ENCODE peak calls at places on chromosomes 12 and 14, in eight cellular contexts. Y is lower leg skin, S is left lung, X is RWPE1, Z is mucosa of descending colon, L is Calu3, C is nephron progenitor cell, R is upper lobe of right lung. O is an unnamed sample.

GRCh38 chr14:96661244-96661969 is 135.8 kb upstream of the VRK1 start:
- DNase-seq in Y (no peak), S (no peak), X (no peak), Z (no peak), L (no peak), C (no peak), R (no peak), O (no peak)

GRCh38 chr12:25783566-25783965 is 174.9 kb upstream of the RASSF8 start:
- DNase-seq in Y (no peak), S (no peak), X (no peak), Z (no peak), L (no peak), C (no peak), R (no peak), O (no peak)

GRCh38 chr14:105261781-105262180 is 13.4 kb downstream of the BTBD6 start:
- DNase-seq in Y (no peak), S (peak; percentile 74), X (no peak), Z (no peak), L (no peak), C (no peak), R (peak; percentile 57), O (no peak)

GRCh38 chr12:95504140-95504539 is 30.2 kb downstream of the METAP2 start:
- DNase-seq in Y (no peak), S (no peak), X (no peak), Z (no peak), L (no peak), C (no peak), R (no peak), O (no peak)

GRCh38 chr12:110249716-110250225 is 31.3 kb upstream of the ATP2A2 start:
- DNase-seq in Y (peak; percentile 74), S (no peak), X (no peak), Z (peak; percentile 75), L (peak; percentile 40), C (no peak), R (no peak), O (no peak)

GRCh38 chr14:104599446-104599845 is 5.1 kb downstream of the TMEM179 start:
- DNase-seq in Y (no peak), S (peak; percentile 24), X (no peak), Z (no peak), L (no peak), C (no peak), R (no peak), O (no peak)

GRCh38 chr12:94889512-94890210 is 113.8 kb downstream of the NDUFA12 start:
- DNase-seq in Y (no peak), S (no peak), X (no peak), Z (no peak), L (no peak), C (no peak), R (no peak), O (no peak)

GRCh38 chr12:62692884-62693283 is 226.3 kb downstream of the MON2 start:
- DNase-seq in Y (peak; percentile 4), S (no peak), X (no peak), Z (no peak), L (no peak), C (no peak), R (no peak), O (peak; percentile 78)

GRCh38 chr12:124938606-124939427 is 24.4 kb upstream of the UBC start:
- DNase-seq in Y (peak; percentile 93), S (peak; percentile 76), X (peak; percentile 45), Z (peak; percentile 75), L (peak; percentile 79), C (peak; percentile 59), R (peak; percentile 79), O (no peak)

GRCh38 chr12:124938066-124938465 is 23.6 kb upstream of the UBC start:
- DNase-seq in Y (no peak), S (no peak), X (no peak), Z (no peak), L (no peak), C (no peak), R (no peak), O (no peak)

GRCh38 chr12:124940393-124941169 is 26.1 kb upstream of the UBC start:
- DNase-seq in Y (peak; percentile 98), S (peak; percentile 94), X (peak; percentile 88), Z (peak; percentile 95), L (peak; percentile 93), C (peak; percentile 76), R (peak; percentile 95), O (no peak)

GRCh38 chr12:124940143-124940392 is 25.6 kb upstream of the UBC start:
- DNase-seq in Y (no peak), S (no peak), X (no peak), Z (no peak), L (no peak), C (no peak), R (no peak), O (no peak)

DNA sequence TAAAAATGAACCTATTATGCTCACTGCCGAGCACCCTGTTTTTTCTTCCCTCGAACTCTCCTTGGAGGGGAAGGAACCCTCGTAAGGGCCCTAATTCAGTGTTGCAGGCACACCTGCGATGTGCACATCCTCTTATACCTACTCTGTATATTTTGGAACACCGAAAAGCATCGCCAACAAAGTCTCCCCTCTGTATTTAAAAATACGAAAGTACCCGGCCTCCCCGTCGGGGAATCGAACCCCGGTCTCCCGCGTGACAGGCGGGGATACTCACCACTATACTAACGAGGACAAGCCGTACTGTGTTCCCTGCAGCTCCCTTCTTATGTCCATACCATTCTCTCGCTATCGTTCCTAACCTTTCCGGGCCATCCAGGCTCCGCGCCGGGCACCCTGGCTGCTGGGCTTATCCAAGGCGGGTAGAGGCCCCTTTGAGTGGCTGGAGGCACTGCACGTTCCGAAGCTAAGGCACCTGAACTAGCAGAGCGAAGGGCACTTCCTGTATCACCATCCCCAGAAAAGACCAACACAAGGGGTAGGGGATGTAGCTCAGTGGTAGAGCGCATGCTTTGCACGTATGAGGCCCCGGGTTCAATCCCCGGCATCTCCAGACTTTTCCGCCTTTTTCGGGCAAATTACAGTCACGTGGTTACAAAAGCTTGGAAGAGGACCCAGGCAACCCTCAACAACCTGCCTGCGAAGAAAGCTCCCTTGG is 25.1 kb upstream of the UBC start:
- DNase-seq in Y (peak; percentile 98), S (peak; percentile 89), X (peak; percentile 67), Z (peak; percentile 89), L (peak; percentile 92), C (peak; percentile 92), R (peak; percentile 90), O (peak; percentile 88)
- TF ChIP-seq CTCF in Y (no peak), S (no peak), X (peak; percentile 29), Z (no peak), L (no peak), C (no peak), R (no peak), O (no peak)

GRCh38 chr14:25233613-25234012 is 183.7 kb upstream of the STXBP6 start:
- DNase-seq in Y (no peak), S (no peak), X (no peak), Z (no peak), L (no peak), C (no peak), R (no peak), O (no peak)

GRCh38 chr14:25239170-25239569 is 189.2 kb upstream of the STXBP6 start:
- DNase-seq in Y (no peak), S (no peak), X (no peak), Z (no peak), L (no peak), C (no peak), R (no peak), O (no peak)

DNA sequence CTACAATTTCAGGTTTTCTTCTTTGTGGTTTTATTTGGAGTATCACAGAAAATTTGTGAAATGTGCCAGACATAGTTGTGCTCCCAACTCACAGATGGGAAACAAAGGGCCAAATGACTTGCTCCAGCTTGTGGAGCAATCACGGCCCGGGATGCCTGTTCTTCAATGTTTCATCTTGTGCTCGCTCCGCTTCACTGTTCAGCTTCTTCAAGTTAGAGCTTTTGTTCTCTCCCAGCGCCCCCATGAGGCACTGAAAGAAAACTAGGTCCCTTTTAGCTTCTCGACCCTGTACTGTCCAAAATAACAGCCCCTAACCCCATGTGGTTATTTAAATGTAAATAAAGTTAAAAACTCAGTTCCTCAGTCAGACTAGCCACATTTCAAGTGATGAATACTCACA is 187.9 kb upstream of the STXBP6 start:
- DNase-seq in Y (no peak), S (no peak), X (no peak), Z (no peak), L (peak; percentile 18), C (peak; percentile 37), R (no peak), O (no peak)
- TF ChIP-seq CTCF in Y (no peak), S (no peak), X (no peak), Z (no peak), L (no peak), C (peak; percentile 43), R (peak; percentile 12), O (no peak)

GRCh38 chr12:50103767-50104321 is at the start of gene GPD1:
- DNase-seq in Y (no peak), S (peak; percentile 90), X (peak; percentile 69), Z (peak; percentile 89), L (peak; percentile 60), C (peak; percentile 58), R (peak; percentile 91), O (no peak)

GRCh38 chr12:50102648-50103309 is 1.0 kb upstream of the GPD1 start:
- DNase-seq in Y (no peak), S (no peak), X (no peak), Z (no peak), L (no peak), C (no peak), R (peak; percentile 80), O (no peak)

GRCh38 chr12:50102186-50102585 is 1.6 kb upstream of the GPD1 start:
- DNase-seq in Y (no peak), S (no peak), X (no peak), Z (no peak), L (no peak), C (no peak), R (no peak), O (no peak)

GRCh38 chr12:50104614-50105366 is 982 bp downstream of the GPD1 start:
- DNase-seq in Y (no peak), S (no peak), X (no peak), Z (no peak), L (no peak), C (no peak), R (peak; percentile 64), O (no peak)

DNA sequence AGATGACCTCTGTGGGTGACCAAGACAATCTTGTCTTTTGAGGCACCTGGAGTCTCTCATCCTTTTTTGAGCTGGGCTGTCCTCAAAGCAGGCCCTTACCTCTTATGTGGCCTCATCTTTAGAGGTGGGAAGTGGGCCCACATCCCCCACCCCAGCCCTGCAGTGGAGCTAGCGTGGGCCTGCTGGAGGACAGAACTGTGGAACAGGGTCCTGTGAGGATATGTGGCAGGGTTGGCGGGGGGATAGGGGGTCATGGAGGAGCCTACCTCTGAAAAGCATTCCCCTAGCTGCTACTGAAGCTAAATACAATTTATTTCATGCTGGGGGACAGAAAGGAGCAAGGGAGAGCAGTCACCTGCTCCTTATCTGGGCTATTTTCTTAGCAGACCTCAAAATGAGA is 457 bp upstream of the GPD1 start:
- DNase-seq in Y (no peak), S (no peak), X (no peak), Z (no peak), L (no peak), C (no peak), R (no peak), O (no peak)
- TF ChIP-seq CTCF in Y (no peak), S (no peak), X (no peak), Z (no peak), L (no peak), C (no peak), R (no peak), O (no peak)

GRCh38 chr12:121813951-121814350 is 10.1 kb downstream of the SETD1B start:
- DNase-seq in Y (no peak), S (peak; percentile 68), X (no peak), Z (no peak), L (no peak), C (no peak), R (no peak), O (no peak)

GRCh38 chr12:121810833-121811433 is 7.1 kb downstream of the SETD1B start:
- DNase-seq in Y (no peak), S (no peak), X (no peak), Z (no peak), L (no peak), C (no peak), R (no peak), O (no peak)

GRCh38 chr12:121811434-121812319 is 7.9 kb downstream of the SETD1B start:
- DNase-seq in Y (peak; percentile 93), S (peak; percentile 95), X (no peak), Z (peak; percentile 83), L (peak; percentile 89), C (peak; percentile 89), R (peak; percentile 89), O (no peak)

GRCh38 chr12:121812921-121813896 is 9.4 kb downstream of the SETD1B start:
- DNase-seq in Y (no peak), S (peak; percentile 81), X (no peak), Z (no peak), L (no peak), C (no peak), R (no peak), O (no peak)

DNA sequence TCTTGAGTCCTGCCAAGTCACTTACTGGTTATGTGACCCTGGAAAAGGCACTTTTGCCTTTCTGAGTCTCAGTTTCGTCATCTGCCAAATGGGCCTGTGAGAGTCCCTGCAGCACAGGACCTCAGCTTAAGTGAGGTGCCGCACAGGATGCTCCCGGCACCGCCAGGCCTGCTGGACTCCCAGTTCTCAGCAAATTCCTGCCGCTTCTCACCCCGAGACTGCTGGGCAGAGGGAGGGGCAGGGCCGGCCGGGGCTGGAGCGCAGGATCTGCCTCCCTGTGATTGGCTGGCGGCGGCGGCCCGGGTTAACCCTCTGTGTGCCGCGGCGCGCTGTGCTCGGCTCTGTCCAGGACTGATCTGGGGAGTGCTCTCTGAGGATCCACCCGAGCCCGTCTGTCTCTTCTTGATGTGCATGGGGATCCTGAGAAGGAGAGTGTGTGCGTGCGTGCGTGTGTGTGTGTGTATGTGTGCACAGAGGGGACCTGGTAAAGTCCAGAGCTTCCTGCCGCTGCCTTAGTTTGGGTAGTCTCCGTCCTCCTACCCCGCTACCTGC is 8.6 kb downstream of the SETD1B start:
- DNase-seq in Y (peak; percentile 93), S (peak; percentile 93), X (peak; percentile 87), Z (peak; percentile 88), L (peak; percentile 86), C (peak; percentile 84), R (peak; percentile 90), O (no peak)
- TF ChIP-seq CTCF in Y (no peak), S (no peak), X (peak; percentile 72), Z (peak; percentile 29), L (no peak), C (peak; percentile 4), R (no peak), O (no peak)

O was measured in AG04449.